ENCODE peak calls at places on chromosome 21, in six cellular contexts. I is thyroid gland, B is GM13976, Q is A549, X is ovary, Z is cardiac fibroblast. E is an unnamed sample.
A peak's percentile ranks its signal among the peaks of the same experiment; 100 is the strongest.

GRCh38 chr21:22544747-22545146 is 1546.5 kb downstream of the NCAM2 start:
- DNase-seq in I (no peak), B (no peak), Q (no peak), X (no peak), Z (no peak), E (no peak)

GRCh38 chr21:41211041-41211426 is 43.1 kb downstream of the BACE2 start:
- DNase-seq in I (no peak), B (no peak), Q (no peak), X (no peak), Z (no peak), E (no peak)

GRCh38 chr21:41503331-41503730 is 4.6 kb downstream of the TMPRSS2 start:
- DNase-seq in I (no peak), B (no peak), Q (no peak), X (no peak), Z (no peak), E (no peak)

GRCh38 chr21:10425856-10426255 is 95.5 kb upstream of the TPTE start:
- DNase-seq in I (no peak), B (peak; percentile 36), Q (no peak), X (no peak), Z (no peak), E (no peak)

GRCh38 chr21:30924171-30924680 is 42.8 kb upstream of the KRTAP11-1 start:
- DNase-seq in I (no peak), B (no peak), Q (no peak), X (no peak), Z (no peak), E (no peak)

GRCh38 chr21:17512245-17513213 is at the start of gene CXADR:
- DNase-seq in I (peak; percentile 95), B (peak; percentile 89), Q (peak; percentile 57), X (peak; percentile 47), Z (peak; percentile 48), E (peak; percentile 41)

GRCh38 chr21:14401217-14401616 is 18.3 kb upstream of the HSPA13 start:
- DNase-seq in I (no peak), B (no peak), Q (no peak), X (no peak), Z (no peak), E (no peak)

GRCh38 chr21:38311765-38312164 is 55.0 kb downstream of the KCNJ15 start:
- DNase-seq in I (peak; percentile 67), B (no peak), Q (no peak), X (no peak), Z (no peak), E (no peak)

GRCh38 chr21:34502480-34503106 is 9.4 kb downstream of the KCNE1 start:
- DNase-seq in I (no peak), B (no peak), Q (no peak), X (no peak), Z (no peak), E (no peak)

GRCh38 chr21:31580866-31581276 is 78.6 kb upstream of the SOD1 start:
- DNase-seq in I (peak; percentile 68), B (peak; percentile 62), Q (peak; percentile 35), X (no peak), Z (peak; percentile 73), E (no peak)

GRCh38 chr21:26449161-26449560 is 123.9 kb downstream of the CYYR1 start:
- DNase-seq in I (no peak), B (no peak), Q (no peak), X (no peak), Z (peak; percentile 76), E (no peak)

GRCh38 chr21:29208666-29209059 is 78.2 kb downstream of the MAP3K7CL start:
- DNase-seq in I (no peak), B (peak; percentile 26), Q (no peak), X (no peak), Z (peak; percentile 87), E (no peak)

GRCh38 chr21:38266732-38267131 is 9.9 kb downstream of the KCNJ15 start:
- DNase-seq in I (no peak), B (no peak), Q (no peak), X (no peak), Z (peak; percentile 39), E (no peak)

GRCh38 chr21:34802180-34802899 is 133.5 kb downstream of the CLIC6 start:
- DNase-seq in I (no peak), B (no peak), Q (no peak), X (no peak), Z (no peak), E (no peak)

GRCh38 chr21:23837564-23837963 is 1769.7 kb downstream of the MRPL39 start:
- DNase-seq in I (no peak), B (no peak), Q (no peak), X (no peak), Z (no peak), E (no peak)

GRCh38 chr21:41993744-41994143 is 16.4 kb downstream of the ZBTB21 start:
- DNase-seq in I (no peak), B (no peak), Q (no peak), X (no peak), Z (peak; percentile 74), E (no peak)

GRCh38 chr21:25999935-26000582 is 170.5 kb downstream of the APP start:
- DNase-seq in I (no peak), B (no peak), Q (no peak), X (no peak), Z (no peak), E (no peak)

GRCh38 chr21:32143222-32143939 is 135.5 kb downstream of the MIS18A start:
- DNase-seq in I (no peak), B (no peak), Q (no peak), X (peak; percentile 11), Z (no peak), E (no peak)

GRCh38 chr21:38433516-38433915 is 64.8 kb downstream of the ERG start:
- DNase-seq in I (no peak), B (no peak), Q (no peak), X (no peak), Z (no peak), E (no peak)

GRCh38 chr21:31932470-31932764 is 59.6 kb downstream of the HUNK start:
- DNase-seq in I (no peak), B (no peak), Q (no peak), X (no peak), Z (no peak), E (no peak)

GRCh38 chr21:46667191-46667734 is 31.8 kb downstream of the PRMT2 start:
- DNase-seq in I (no peak), B (peak; percentile 62), Q (no peak), X (no peak), Z (peak; percentile 18), E (peak; percentile 41)

GRCh38 chr21:41170442-41170841 is 2.5 kb downstream of the BACE2 start:
- DNase-seq in I (peak; percentile 59), B (peak; percentile 54), Q (peak; percentile 56), X (no peak), Z (peak; percentile 51), E (no peak)

GRCh38 chr21:44300262-44300959 is 558 bp downstream of the PFKL start:
- DNase-seq in I (peak; percentile 78), B (peak; percentile 89), Q (peak; percentile 50), X (peak; percentile 67), Z (peak; percentile 59), E (no peak)

GRCh38 chr21:44301093-44301492 is 1.2 kb downstream of the PFKL start:
- DNase-seq in I (no peak), B (no peak), Q (no peak), X (no peak), Z (no peak), E (no peak)

GRCh38 chr21:44304041-44304738 is 4.3 kb downstream of the PFKL start:
- DNase-seq in I (no peak), B (no peak), Q (no peak), X (no peak), Z (no peak), E (no peak)

GRCh38 chr21:44303490-44303981 is 3.7 kb downstream of the PFKL start:
- DNase-seq in I (no peak), B (no peak), Q (no peak), X (no peak), Z (no peak), E (peak; percentile 80)

GRCh38 chr21:44301961-44302406 is 2.1 kb downstream of the PFKL start:
- DNase-seq in I (no peak), B (no peak), Q (no peak), X (no peak), Z (no peak), E (no peak)
- TF ChIP-seq CTCF in I (no peak), B (no peak), Q (no peak), X (no peak), Z (no peak), E (no peak)

DNA sequence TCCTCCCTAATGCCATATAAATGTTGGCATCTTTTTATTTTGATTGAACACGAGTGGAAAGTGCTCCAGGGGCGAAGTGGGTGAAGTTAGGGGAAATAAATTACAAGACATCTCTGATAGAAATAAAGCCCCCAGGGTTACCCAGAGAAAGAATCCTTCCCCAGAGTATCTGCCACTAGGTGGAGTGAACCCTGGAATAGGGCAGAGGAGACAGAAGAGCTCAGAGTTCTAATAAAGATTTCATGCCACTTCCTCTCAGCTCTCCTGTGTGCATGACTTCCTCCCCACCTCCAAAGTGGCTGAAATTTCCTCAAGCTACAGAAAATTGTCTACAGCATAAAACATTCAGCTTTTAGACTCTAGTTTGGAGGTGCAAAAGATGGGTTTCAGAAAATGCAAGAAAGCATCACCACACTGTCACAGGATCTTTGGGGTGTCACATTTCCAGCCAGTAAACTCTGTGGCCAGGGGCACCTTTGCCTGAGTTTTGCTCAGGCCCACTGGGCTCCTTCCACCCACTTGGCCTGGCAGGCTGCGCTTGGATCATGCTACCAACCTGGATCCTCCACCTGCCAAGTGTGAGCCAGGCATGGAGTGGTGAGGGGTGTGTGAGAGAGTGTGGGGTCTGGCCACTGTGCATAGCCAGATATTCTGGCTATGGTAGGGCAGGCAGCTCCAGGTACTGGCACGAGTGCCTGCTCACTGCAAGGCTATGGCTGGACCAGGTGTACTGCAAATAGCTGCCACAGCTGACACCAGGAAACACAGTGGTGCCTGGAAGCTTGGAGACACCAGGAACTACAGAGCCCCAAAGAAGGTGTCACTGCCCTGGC is 208.8 kb upstream of the USP25 start:
- DNase-seq in I (no peak), B (no peak), Q (no peak), X (no peak), Z (no peak), E (no peak)
- TF ChIP-seq CTCF in I (no peak), B (no peak), Q (no peak), X (no peak), Z (peak; percentile 35), E (no peak)

GRCh38 chr21:33155457-33155856 is 74.3 kb upstream of the IFNAR2 start:
- DNase-seq in I (no peak), B (no peak), Q (no peak), X (no peak), Z (no peak), E (no peak)
- TF ChIP-seq CTCF in I (no peak), B (no peak), Q (no peak), X (no peak), Z (no peak), E (no peak)

DNA sequence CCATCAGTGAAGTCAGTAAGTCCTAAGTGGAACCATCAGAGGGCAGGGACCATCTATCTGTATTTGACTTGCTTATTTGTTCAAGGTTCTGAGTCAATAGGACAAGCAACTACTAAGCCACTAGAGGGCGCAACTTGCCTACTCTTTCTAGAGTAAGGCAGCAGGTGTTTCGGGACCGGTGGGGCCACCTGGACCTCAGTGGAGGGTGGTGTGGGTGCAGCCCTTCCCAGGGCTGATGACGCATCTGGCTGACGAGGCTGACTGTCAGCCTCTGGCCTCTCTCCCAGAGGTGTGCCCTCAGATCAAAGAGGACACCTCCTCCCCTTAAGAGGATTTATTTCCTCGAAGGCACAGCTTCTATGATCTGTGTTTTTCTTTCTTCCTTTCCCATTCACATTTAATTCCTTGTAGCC is 6.6 kb downstream of the CBR3 start:
- DNase-seq in I (peak; percentile 93), B (peak; percentile 75), Q (peak; percentile 33), X (peak; percentile 73), Z (peak; percentile 84), E (peak; percentile 45)
- TF ChIP-seq CTCF in I (peak; percentile 89), B (peak; percentile 65), Q (peak; percentile 80), X (peak; percentile 67), Z (peak; percentile 76), E (peak; percentile 79)